ENCODE peak calls at places on chromosomes 6 and 20, in nine cellular contexts. A, F, M, E, T, X, S, G and D are unnamed samples. For H3K9me3, the result is how much of the 10 kb centered on the place peaks cover.

GRCh38 chr20:63648895-63649589 is 4.2 kb downstream of the STMN3 start:
- DNase-seq in A (no peak), F (no peak), M (no peak), E (no peak), T (no peak), X (no peak), S (no peak), G (no peak), D (no peak)

GRCh38 chr20:63552481-63553249 is 1.3 kb upstream of the FNDC11 start:
- DNase-seq in A (no peak), F (peak), M (no peak), E (no peak), T (no peak), X (no peak), S (no peak), G (peak), D (no peak)

GRCh38 chr20:11891081-11891826 is 26.4 kb upstream of the BTBD3 start:
- DNase-seq in A (peak), F (peak), M (peak), E (no peak), T (peak), X (no peak), S (peak), G (no peak), D (no peak)

GRCh38 chr6:138499303-138499991 is at the start of gene NHSL1:
- DNase-seq in A (no peak), F (no peak), M (peak), E (no peak), T (no peak), X (no peak), S (no peak), G (no peak), D (no peak)

GRCh38 chr6:158381214-158381613 is 68.9 kb downstream of the TULP4 start:
- DNase-seq in A (no peak), F (peak), M (no peak), E (no peak), T (no peak), X (no peak), S (no peak), G (no peak), D (no peak)

GRCh38 chr20:2521369-2522305 is 12.9 kb upstream of the ZNF343 start:
- DNase-seq in A (no peak), F (peak), M (peak), E (no peak), T (peak), X (peak), S (no peak), G (peak), D (no peak)

GRCh38 chr6:71489736-71490135 is 201.1 kb downstream of the OGFRL1 start:
- DNase-seq in A (no peak), F (peak), M (peak), E (no peak), T (no peak), X (peak), S (no peak), G (no peak), D (no peak)

GRCh38 chr20:41956316-41957050 is 338.3 kb upstream of the CHD6 start:
- DNase-seq in A (no peak), F (peak), M (no peak), E (no peak), T (no peak), X (no peak), S (no peak), G (no peak), D (peak)

GRCh38 chr6:156976144-156977088 is 199.2 kb downstream of the ARID1B start:
- DNase-seq in A (no peak), F (no peak), M (peak), E (no peak), T (no peak), X (no peak), S (no peak), G (no peak), D (no peak)

GRCh38 chr6:147660334-147661311 is 152.1 kb downstream of the SAMD5 start:
- DNase-seq in A (no peak), F (no peak), M (no peak), E (no peak), T (no peak), X (no peak), S (no peak), G (no peak), D (no peak)

GRCh38 chr6:7021306-7021705 is 86.5 kb upstream of the RREB1 start:
- DNase-seq in A (no peak), F (no peak), M (no peak), E (no peak), T (no peak), X (no peak), S (no peak), G (no peak), D (no peak)

GRCh38 chr20:46568570-46569129 is 18.2 kb upstream of the OCSTAMP start:
- DNase-seq in A (peak), F (peak), M (peak), E (peak), T (peak), X (no peak), S (peak), G (no peak), D (no peak)

GRCh38 chr6:30836431-30836866 is 47.9 kb upstream of the DDR1 start:
- DNase-seq in A (peak), F (no peak), M (peak), E (no peak), T (no peak), X (no peak), S (peak), G (no peak), D (no peak)

DNA sequence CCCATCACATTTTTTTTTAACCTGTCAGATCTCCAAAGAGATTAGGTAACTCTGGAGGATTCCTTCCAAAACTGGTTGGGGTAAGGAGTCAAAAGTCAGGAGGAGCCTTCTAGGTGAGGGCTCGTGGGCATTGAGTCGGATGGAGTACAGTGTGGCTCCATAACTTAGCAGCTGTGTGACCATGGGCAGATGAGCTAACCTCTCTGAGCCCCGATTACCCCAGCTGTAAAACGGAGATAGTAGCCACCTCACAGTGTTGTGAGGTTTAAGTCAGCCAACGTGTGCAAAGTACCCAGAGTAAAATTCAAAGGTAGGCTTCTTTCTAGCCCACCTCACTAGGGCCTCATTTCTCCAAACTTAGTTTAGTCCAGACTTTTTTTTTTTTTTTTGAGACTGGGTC is 151.5 kb downstream of the CD24 start:
- DNase-seq in A (no peak), F (no peak), M (no peak), E (no peak), T (no peak), X (no peak), S (no peak), G (no peak), D (no peak)
- H3K27ac ChIP-seq in A (no peak), F (no peak), M (no peak), E (no peak), T (no peak), X (no peak), S (no peak), G (no peak), D (no peak)

GRCh38 chr6:118579786-118580185 is 31.7 kb downstream of the PLN start:
- DNase-seq in A (no peak), F (no peak), M (no peak), E (no peak), T (no peak), X (no peak), S (no peak), G (no peak), D (no peak)
- H3K9me3 ChIP-seq in A (under half), F (under half), M (under half), E (under half), T (under half), X (under half), S (under half), G (under half), D (under half)

GRCh38 chr20:50276119-50277063 is 85.8 kb downstream of the CEBPB start:
- DNase-seq in A (no peak), F (no peak), M (no peak), E (no peak), T (no peak), X (no peak), S (no peak), G (no peak), D (no peak)

GRCh38 chr20:50278377-50278683 is 87.7 kb downstream of the CEBPB start:
- DNase-seq in A (no peak), F (no peak), M (no peak), E (no peak), T (no peak), X (no peak), S (no peak), G (no peak), D (no peak)

GRCh38 chr20:50277064-50277415 is 86.4 kb downstream of the CEBPB start:
- DNase-seq in A (no peak), F (no peak), M (no peak), E (no peak), T (no peak), X (no peak), S (no peak), G (no peak), D (no peak)

GRCh38 chr20:50278684-50279531 is 88.3 kb downstream of the CEBPB start:
- DNase-seq in A (no peak), F (no peak), M (no peak), E (peak), T (peak), X (peak), S (peak), G (no peak), D (no peak)

GRCh38 chr20:50277460-50278376 is 87.1 kb downstream of the CEBPB start:
- DNase-seq in A (no peak), F (no peak), M (no peak), E (no peak), T (no peak), X (no peak), S (no peak), G (no peak), D (no peak)
- H3K27ac ChIP-seq in A (peak), F (no peak), M (no peak), E (peak), T (peak), X (peak), S (peak), G (no peak), D (no peak)

DNA sequence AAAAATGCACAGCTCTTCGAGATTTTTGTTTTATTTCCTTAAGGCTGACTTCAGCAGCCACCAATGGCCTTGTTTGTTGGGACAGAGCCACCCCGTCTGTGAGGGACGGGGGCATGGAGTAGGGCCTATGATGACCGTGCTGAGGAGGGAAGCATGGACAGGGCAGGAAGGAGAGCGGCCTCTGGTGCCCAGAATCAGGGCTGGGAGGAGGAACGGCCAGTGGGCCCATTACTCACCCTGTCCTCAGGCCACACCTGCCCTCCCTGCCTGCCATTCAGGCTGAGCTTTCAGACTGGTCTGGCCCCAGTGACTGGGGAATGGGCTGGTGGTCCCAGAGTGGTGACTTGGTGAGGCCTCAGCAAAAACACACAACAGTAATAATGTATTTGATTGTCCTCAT is 104.4 kb downstream of the SMOC2 start:
- DNase-seq in A (no peak), F (no peak), M (no peak), E (no peak), T (no peak), X (no peak), S (peak), G (no peak), D (no peak)
- H3K9me3 ChIP-seq in A (under half), F (under half), M (under half), E (under half), T (under half), X (under half), S (under half), G (under half), D (under half)

GRCh38 chr20:23358923-23359572 is 2.9 kb upstream of the GZF1 start:
- DNase-seq in A (no peak), F (no peak), M (no peak), E (no peak), T (no peak), X (no peak), S (no peak), G (no peak), D (no peak)
- H3K27ac ChIP-seq in A (peak), F (no peak), M (no peak), E (peak), T (peak), X (peak), S (peak), G (peak), D (no peak)

DNA sequence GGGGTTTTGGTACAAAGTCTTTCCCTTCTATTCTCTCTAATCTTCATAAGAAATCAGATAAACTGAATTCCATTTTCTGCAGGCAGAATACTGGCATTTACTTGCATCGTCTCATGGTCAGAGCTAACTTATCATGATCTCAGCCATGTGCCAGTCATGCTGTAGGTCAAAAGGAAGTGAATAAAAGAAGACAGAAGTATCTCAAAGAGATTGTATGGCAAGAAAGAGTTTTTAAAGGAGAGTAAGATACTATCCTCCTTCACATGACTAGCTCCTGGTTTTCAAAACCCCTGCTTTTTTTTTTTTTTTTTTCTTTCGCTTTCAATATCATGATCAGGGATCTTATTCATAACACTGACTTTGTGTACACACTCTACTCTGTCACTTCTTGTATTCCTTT is 398.3 kb downstream of the C6orf118 start:
- DNase-seq in A (no peak), F (no peak), M (no peak), E (no peak), T (no peak), X (no peak), S (no peak), G (no peak), D (no peak)
- H3K9me3 ChIP-seq in A (under half), F (under half), M (under half), E (under half), T (under half), X (under half), S (under half), G (under half), D (under half)

DNA sequence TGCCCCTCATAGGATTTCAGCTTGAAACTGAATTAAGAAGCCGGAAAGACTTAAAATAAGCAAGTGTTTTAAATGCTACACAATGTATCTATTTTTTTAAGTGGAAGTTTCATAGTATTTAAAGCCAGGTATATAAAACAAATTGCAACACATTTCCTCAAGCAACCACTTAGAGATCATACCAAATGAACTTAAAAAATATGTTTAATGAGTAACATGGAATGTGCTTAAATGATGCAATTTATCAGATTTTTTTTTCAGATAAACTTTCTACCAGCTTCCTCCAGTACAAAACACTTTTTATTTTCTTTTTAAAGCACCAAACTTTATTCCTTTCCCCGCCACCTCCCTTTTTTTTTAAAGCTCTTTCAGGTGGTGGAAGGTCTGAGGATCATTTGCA is 534.3 kb downstream of the BMP2 start:
- DNase-seq in A (no peak), F (no peak), M (no peak), E (no peak), T (no peak), X (no peak), S (no peak), G (no peak), D (no peak)
- H3K27ac ChIP-seq in A (no peak), F (no peak), M (no peak), E (no peak), T (no peak), X (no peak), S (no peak), G (no peak), D (no peak)

GRCh38 chr20:13149371-13149770 is 71.7 kb upstream of the ISM1 start:
- DNase-seq in A (no peak), F (no peak), M (peak), E (no peak), T (no peak), X (no peak), S (no peak), G (no peak), D (no peak)
- H3K9me3 ChIP-seq in A (under half), F (under half), M (under half), E (under half), T (under half), X (under half), S (under half), G (under half), D (under half)